ENCODE peak calls at places on chromosomes 1 and 21, in five cellular contexts. One of them, this sample, is unnamed. For H3K4me1, the result is how much of the 10 kb centered on the place peaks cover.

GRCh38 chr1:11858968-11859871 is 475 bp upstream of the NPPB start:
- DNase-seq in left lung: no peak
- DNase-seq in CD4-positive, alpha-beta memory T cell: peak
- DNase-seq in heart right ventricle: peak
- DNase-seq in GM23248: peak
- DNase-seq in this sample: peak

GRCh38 chr21:25307489-25307888 is 299.8 kb downstream of the MRPL39 start:
- DNase-seq in heart right ventricle: no peak
- DNase-seq in CD4-positive, alpha-beta memory T cell: no peak
- DNase-seq in left lung: no peak
- DNase-seq in GM23248: peak
- DNase-seq in this sample: no peak

GRCh38 chr1:2888281-2888845 is 86.9 kb upstream of the TTC34 start:
- DNase-seq in CD4-positive, alpha-beta memory T cell: no peak
- DNase-seq in heart right ventricle: no peak
- DNase-seq in left lung: no peak
- DNase-seq in GM23248: no peak
- DNase-seq in this sample: no peak

GRCh38 chr1:20634594-20635084 is 1.4 kb downstream of the PINK1 start:
- DNase-seq in left lung: no peak
- DNase-seq in CD4-positive, alpha-beta memory T cell: no peak
- DNase-seq in heart right ventricle: peak
- DNase-seq in GM23248: peak
- DNase-seq in this sample: no peak

GRCh38 chr21:33197546-33197945 is 32.2 kb upstream of the IFNAR2 start:
- DNase-seq in GM23248: no peak
- DNase-seq in heart right ventricle: no peak
- DNase-seq in CD4-positive, alpha-beta memory T cell: no peak
- DNase-seq in left lung: no peak
- DNase-seq in this sample: no peak

GRCh38 chr1:6874298-6874697 is 89.0 kb downstream of the CAMTA1 start:
- DNase-seq in heart right ventricle: no peak
- DNase-seq in GM23248: no peak
- DNase-seq in CD4-positive, alpha-beta memory T cell: no peak
- DNase-seq in left lung: no peak
- DNase-seq in this sample: no peak

GRCh38 chr1:2110738-2111673 is 60.8 kb downstream of the PRKCZ start:
- DNase-seq in CD4-positive, alpha-beta memory T cell: no peak
- DNase-seq in left lung: peak
- DNase-seq in heart right ventricle: peak
- DNase-seq in GM23248: no peak
- DNase-seq in this sample: no peak

GRCh38 chr1:63847308-63847910 is 73.6 kb downstream of the ROR1 start:
- DNase-seq in left lung: no peak
- DNase-seq in CD4-positive, alpha-beta memory T cell: no peak
- DNase-seq in heart right ventricle: no peak
- DNase-seq in GM23248: no peak
- DNase-seq in this sample: no peak

GRCh38 chr1:63888984-63889383 is 115.2 kb downstream of the ROR1 start:
- DNase-seq in GM23248: peak
- DNase-seq in left lung: no peak
- DNase-seq in heart right ventricle: no peak
- DNase-seq in CD4-positive, alpha-beta memory T cell: no peak
- DNase-seq in this sample: no peak

GRCh38 chr1:177448652-177449351 is 278.0 kb downstream of the BRINP2 start:
- DNase-seq in CD4-positive, alpha-beta memory T cell: no peak
- DNase-seq in heart right ventricle: no peak
- DNase-seq in left lung: no peak
- DNase-seq in GM23248: peak
- DNase-seq in this sample: no peak

GRCh38 chr1:12712091-12712490 is 3.8 kb upstream of the AADACL3 start:
- DNase-seq in GM23248: no peak
- DNase-seq in left lung: no peak
- DNase-seq in CD4-positive, alpha-beta memory T cell: no peak
- DNase-seq in heart right ventricle: no peak
- DNase-seq in this sample: no peak

GRCh38 chr1:78419309-78419708 is 71.5 kb upstream of the PTGFR start:
- DNase-seq in GM23248: peak
- DNase-seq in left lung: no peak
- DNase-seq in heart right ventricle: no peak
- DNase-seq in CD4-positive, alpha-beta memory T cell: no peak
- DNase-seq in this sample: no peak

GRCh38 chr1:81678779-81679178 is 122.0 kb upstream of the ADGRL2 start:
- DNase-seq in GM23248: no peak
- DNase-seq in heart right ventricle: no peak
- DNase-seq in left lung: no peak
- DNase-seq in CD4-positive, alpha-beta memory T cell: no peak
- DNase-seq in this sample: no peak

GRCh38 chr1:206909167-206909882 is 12.1 kb downstream of the IL24 start:
- DNase-seq in left lung: peak
- DNase-seq in CD4-positive, alpha-beta memory T cell: no peak
- DNase-seq in heart right ventricle: peak
- DNase-seq in GM23248: peak
- DNase-seq in this sample: no peak

GRCh38 chr21:20004353-20004752 is 993.9 kb upstream of the NCAM2 start:
- DNase-seq in left lung: no peak
- DNase-seq in heart right ventricle: no peak
- DNase-seq in CD4-positive, alpha-beta memory T cell: no peak
- DNase-seq in GM23248: no peak
- DNase-seq in this sample: no peak

GRCh38 chr1:48061162-48062136 is 64.3 kb upstream of the TRABD2B start:
- DNase-seq in GM23248: peak
- DNase-seq in CD4-positive, alpha-beta memory T cell: no peak
- DNase-seq in heart right ventricle: no peak
- DNase-seq in left lung: no peak
- DNase-seq in this sample: peak

GRCh38 chr1:207404849-207405525 is 49.1 kb upstream of the CR2 start:
- DNase-seq in CD4-positive, alpha-beta memory T cell: peak
- DNase-seq in heart right ventricle: no peak
- DNase-seq in GM23248: peak
- DNase-seq in left lung: no peak
- DNase-seq in this sample: peak

GRCh38 chr21:44723177-44724131 is 12.1 kb upstream of the TSPEAR start:
- DNase-seq in CD4-positive, alpha-beta memory T cell: no peak
- DNase-seq in GM23248: peak
- DNase-seq in heart right ventricle: no peak
- DNase-seq in left lung: no peak
- DNase-seq in this sample: no peak

GRCh38 chr1:19405761-19406481 is 79.4 kb downstream of the CAPZB start:
- DNase-seq in heart right ventricle: no peak
- DNase-seq in left lung: no peak
- DNase-seq in CD4-positive, alpha-beta memory T cell: no peak
- DNase-seq in GM23248: peak
- DNase-seq in this sample: no peak

GRCh38 chr1:225980005-225980404 is 19.1 kb downstream of the SDE2 start:
- DNase-seq in GM23248: no peak
- DNase-seq in heart right ventricle: no peak
- DNase-seq in CD4-positive, alpha-beta memory T cell: no peak
- DNase-seq in left lung: no peak
- DNase-seq in this sample: no peak

GRCh38 chr1:154349121-154349520 is 23.8 kb downstream of the ATP8B2 start:
- DNase-seq in CD4-positive, alpha-beta memory T cell: no peak
- DNase-seq in heart right ventricle: no peak
- DNase-seq in left lung: no peak
- DNase-seq in GM23248: no peak
- DNase-seq in this sample: no peak

GRCh38 chr1:37776946-37777516 is 12.1 kb upstream of the EPHA10 start:
- DNase-seq in CD4-positive, alpha-beta memory T cell: no peak
- DNase-seq in heart right ventricle: no peak
- DNase-seq in left lung: no peak
- DNase-seq in GM23248: no peak
- DNase-seq in this sample: no peak

GRCh38 chr1:21355956-21356355 is 65.7 kb upstream of the ECE1 start:
- DNase-seq in left lung: no peak
- DNase-seq in GM23248: no peak
- DNase-seq in heart right ventricle: no peak
- DNase-seq in CD4-positive, alpha-beta memory T cell: no peak
- DNase-seq in this sample: no peak

GRCh38 chr1:46521417-46521816 is 30.0 kb downstream of the KNCN start:
- DNase-seq in heart right ventricle: no peak
- DNase-seq in CD4-positive, alpha-beta memory T cell: no peak
- DNase-seq in GM23248: no peak
- DNase-seq in left lung: peak
- DNase-seq in this sample: no peak

GRCh38 chr1:30984167-30984870 is 75.8 kb upstream of the SDC3 start:
- DNase-seq in GM23248: peak
- DNase-seq in CD4-positive, alpha-beta memory T cell: no peak
- DNase-seq in left lung: no peak
- DNase-seq in heart right ventricle: no peak
- DNase-seq in this sample: no peak
- H3K4me1 ChIP-seq in GM23248: half or more
- H3K4me1 ChIP-seq in CD4-positive, alpha-beta memory T cell: under half
- H3K4me1 ChIP-seq in left lung: half or more
- H3K4me1 ChIP-seq in heart right ventricle: half or more
- H3K4me1 ChIP-seq in this sample: under half

DNA sequence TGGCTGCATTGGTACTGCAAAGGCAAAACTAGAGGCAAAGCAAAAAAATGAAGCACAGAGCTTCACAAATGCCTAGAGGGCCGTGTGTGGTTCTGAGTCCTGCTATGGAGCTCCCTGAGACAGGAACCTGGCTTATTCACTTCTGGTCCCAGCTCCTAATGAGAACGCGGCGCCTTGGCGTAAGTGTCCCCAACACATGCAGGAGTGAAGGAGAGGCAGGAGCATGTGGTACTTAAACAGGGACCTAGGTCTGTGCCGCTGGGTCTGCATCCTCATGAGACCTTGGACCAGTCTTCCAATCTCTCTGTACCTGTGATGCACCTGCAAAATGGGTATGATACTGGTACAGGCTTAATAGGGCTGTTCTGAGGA is 14.4 kb upstream of the SLC2A7 start:
- DNase-seq in heart right ventricle: no peak
- DNase-seq in left lung: no peak
- DNase-seq in GM23248: no peak
- DNase-seq in CD4-positive, alpha-beta memory T cell: no peak
- DNase-seq in this sample: no peak
- H3K4me1 ChIP-seq in heart right ventricle: under half
- H3K4me1 ChIP-seq in left lung: under half
- H3K4me1 ChIP-seq in GM23248: under half
- H3K4me1 ChIP-seq in CD4-positive, alpha-beta memory T cell: under half
- H3K4me1 ChIP-seq in this sample: under half

GRCh38 chr1:42934111-42934510 is 24.6 kb downstream of the SLC2A1 start:
- DNase-seq in heart right ventricle: no peak
- DNase-seq in left lung: no peak
- DNase-seq in CD4-positive, alpha-beta memory T cell: no peak
- DNase-seq in GM23248: no peak
- DNase-seq in this sample: no peak
- H3K4me1 ChIP-seq in heart right ventricle: under half
- H3K4me1 ChIP-seq in left lung: half or more
- H3K4me1 ChIP-seq in CD4-positive, alpha-beta memory T cell: half or more
- H3K4me1 ChIP-seq in GM23248: under half
- H3K4me1 ChIP-seq in this sample: half or more

DNA sequence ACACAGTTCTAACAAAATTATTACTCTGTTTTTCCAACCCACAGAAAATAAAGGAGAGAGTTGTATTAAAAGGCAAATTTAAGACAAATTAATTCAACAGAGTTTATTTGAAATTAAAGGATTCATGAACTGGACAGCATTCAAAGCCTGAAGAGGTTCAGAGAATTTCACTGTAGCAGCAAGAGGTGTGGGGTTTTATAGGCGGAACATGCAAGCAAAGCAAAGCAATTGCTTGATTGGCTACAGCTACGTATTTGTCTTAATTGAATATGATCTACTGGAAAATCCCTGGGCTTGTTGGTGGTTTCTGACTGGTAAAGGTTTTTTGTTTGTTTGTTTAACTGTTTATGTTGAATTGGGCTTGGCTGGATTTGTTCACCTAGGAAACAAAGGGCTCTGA is 61.5 kb downstream of the KCNK1 start:
- DNase-seq in GM23248: no peak
- DNase-seq in left lung: no peak
- DNase-seq in CD4-positive, alpha-beta memory T cell: no peak
- DNase-seq in heart right ventricle: no peak
- DNase-seq in this sample: no peak
- H3K4me1 ChIP-seq in GM23248: under half
- H3K4me1 ChIP-seq in left lung: under half
- H3K4me1 ChIP-seq in CD4-positive, alpha-beta memory T cell: under half
- H3K4me1 ChIP-seq in heart right ventricle: under half
- H3K4me1 ChIP-seq in this sample: under half

GRCh38 chr1:119330062-119330939 is 38.3 kb upstream of the HAO2 start:
- DNase-seq in heart right ventricle: no peak
- DNase-seq in left lung: no peak
- DNase-seq in CD4-positive, alpha-beta memory T cell: no peak
- DNase-seq in GM23248: no peak
- DNase-seq in this sample: no peak
- H3K4me1 ChIP-seq in heart right ventricle: under half
- H3K4me1 ChIP-seq in left lung: under half
- H3K4me1 ChIP-seq in CD4-positive, alpha-beta memory T cell: under half
- H3K4me1 ChIP-seq in GM23248: under half
- H3K4me1 ChIP-seq in this sample: under half

DNA sequence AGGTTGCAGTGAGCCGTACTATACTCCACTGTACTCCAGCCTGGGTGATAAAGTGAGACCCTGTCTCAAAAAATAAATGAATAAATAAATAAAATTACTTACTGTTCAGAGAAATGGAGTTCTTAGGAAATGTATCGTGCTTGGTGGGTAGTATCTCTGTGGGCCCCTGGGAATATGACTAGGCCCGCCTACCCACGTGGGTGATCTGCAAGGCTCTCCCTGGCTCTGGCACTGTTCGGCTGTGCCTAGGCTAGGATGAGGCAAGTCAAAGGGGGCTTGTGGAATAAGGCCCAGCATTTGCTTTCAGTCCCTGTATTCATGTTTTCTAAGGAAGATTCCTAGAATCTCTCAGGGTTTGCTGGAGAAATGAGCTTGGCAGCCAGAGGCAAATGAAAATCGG is 4.5 kb upstream of the CSRP1 start:
- DNase-seq in GM23248: peak
- DNase-seq in left lung: no peak
- DNase-seq in heart right ventricle: no peak
- DNase-seq in CD4-positive, alpha-beta memory T cell: no peak
- DNase-seq in this sample: peak
- H3K4me1 ChIP-seq in GM23248: under half
- H3K4me1 ChIP-seq in left lung: under half
- H3K4me1 ChIP-seq in heart right ventricle: under half
- H3K4me1 ChIP-seq in CD4-positive, alpha-beta memory T cell: under half
- H3K4me1 ChIP-seq in this sample: half or more

GRCh38 chr1:150578278-150579109 is 916 bp downstream of the MCL1 start:
- DNase-seq in left lung: no peak
- DNase-seq in heart right ventricle: peak
- DNase-seq in GM23248: peak
- DNase-seq in CD4-positive, alpha-beta memory T cell: peak
- DNase-seq in this sample: peak
- H3K4me1 ChIP-seq in left lung: under half
- H3K4me1 ChIP-seq in heart right ventricle: under half
- H3K4me1 ChIP-seq in GM23248: under half
- H3K4me1 ChIP-seq in CD4-positive, alpha-beta memory T cell: under half
- H3K4me1 ChIP-seq in this sample: half or more